ENCODE peak calls at places on chromosome 6, in six cellular contexts. E is NAMALWA, W is GM06990, C is amniotic epithelial cell, R is adrenal gland, S is heart right ventricle. G is an unnamed sample.

GRCh38 chr6:167855825-167856425 is 29.2 kb downstream of the AFDN start:
- DNase-seq in C (peak; percentile 99), R (no peak), S (no peak), E (no peak), W (no peak), G (peak; percentile 67)

GRCh38 chr6:78947962-78948361 is 80.6 kb downstream of the IRAK1BP1 start:
- DNase-seq in R (no peak), S (no peak), C (peak; percentile 35), E (no peak), W (no peak), G (peak; percentile 4)

GRCh38 chr6:16540804-16541752 is 220.2 kb downstream of the ATXN1 start:
- DNase-seq in E (no peak), S (peak; percentile 29), W (no peak), R (no peak), C (no peak), G (no peak)

GRCh38 chr6:88072462-88072861 is 24.8 kb downstream of the SPACA1 start:
- DNase-seq in E (no peak), W (no peak), R (no peak), C (no peak), S (no peak), G (no peak)

GRCh38 chr6:43838276-43839036 is 68.4 kb downstream of the VEGFA start:
- DNase-seq in S (peak; percentile 18), C (peak; percentile 90), R (peak; percentile 73), E (peak; percentile 59), W (no peak), G (no peak)

GRCh38 chr6:3232017-3232838 is 4.8 kb upstream of the TUBB2B start:
- DNase-seq in E (no peak), C (no peak), W (no peak), S (no peak), R (no peak), G (no peak)

GRCh38 chr6:47073125-47074110 is 31.3 kb upstream of the ADGRF1 start:
- DNase-seq in S (no peak), R (no peak), C (peak; percentile 21), W (no peak), E (peak; percentile 44), G (no peak)

GRCh38 chr6:148793721-148794120 is 46.9 kb downstream of the UST start:
- DNase-seq in R (no peak), E (no peak), S (no peak), W (no peak), C (no peak), G (no peak)

GRCh38 chr6:364609-365540 is 26.7 kb upstream of the IRF4 start:
- DNase-seq in E (peak; percentile 89), C (no peak), W (peak; percentile 80), S (no peak), R (no peak), G (no peak)

GRCh38 chr6:26646074-26646473 is 13.5 kb downstream of the ZNF322 start:
- DNase-seq in S (no peak), E (no peak), R (no peak), C (no peak), W (no peak), G (no peak)

GRCh38 chr6:134787261-134787871 is 162.5 kb downstream of the ALDH8A1 start:
- DNase-seq in S (no peak), C (peak; percentile 83), W (no peak), R (no peak), E (no peak), G (peak; percentile 22)

GRCh38 chr6:119308994-119309657 is 40.4 kb downstream of the MAN1A1 start:
- DNase-seq in W (no peak), C (no peak), E (no peak), R (no peak), S (no peak), G (no peak)

G was measured in amniotic stem cell.